ENCODE peak calls at places on chromosomes 4 and X, in nine cellular contexts. P is hepatocyte, N is adrenal gland, S is lower lobe of right lung, X is breast epithelium, I is cardiac muscle cell, L is neuronal stem cell, A is upper lobe of right lung, C is iPS DF 6.9. O is an unnamed sample.

GRCh38 chr4:47531241-47531953 is 46.3 kb downstream of the ATP10D start:
- DNase-seq in X (peak; percentile 50), N (no peak), S (no peak), L (peak; percentile 21), A (peak; percentile 48), P (peak; percentile 8), I (no peak), C (no peak), O (peak; percentile 18)

GRCh38 chr4:118369231-118369630 is 16.4 kb upstream of the PRSS12 start:
- DNase-seq in X (no peak), C (no peak), A (no peak), S (no peak), I (no peak), N (no peak), L (no peak), P (no peak), O (no peak)

GRCh38 chr4:1191621-1192020 is 19.2 kb upstream of the SPON2 start:
- DNase-seq in P (no peak), C (no peak), I (no peak), S (no peak), X (no peak), L (no peak), N (no peak), A (peak; percentile 58), O (peak; percentile 2)

GRCh38 chrX:69538321-69538876 is 34.3 kb downstream of the NALF2 start:
- DNase-seq in I (peak; percentile 77), C (peak; percentile 31), S (peak; percentile 77), N (peak; percentile 83), P (peak; percentile 83), X (peak; percentile 23), L (peak; percentile 53), A (peak; percentile 87), O (peak; percentile 62)

GRCh38 chr4:101865501-101866062 is 75.1 kb downstream of the BANK1 start:
- DNase-seq in C (no peak), I (no peak), L (no peak), S (no peak), N (no peak), A (no peak), P (peak; percentile 8), X (no peak), O (no peak)

GRCh38 chrX:25006586-25007058 is 9.1 kb downstream of the ARX start:
- DNase-seq in P (no peak), A (no peak), I (no peak), S (no peak), L (no peak), N (no peak), X (no peak), C (no peak), O (no peak)

GRCh38 chr4:133808151-133808550 is 393.4 kb downstream of the PABPC4L start:
- DNase-seq in I (no peak), S (no peak), C (no peak), N (no peak), A (no peak), L (no peak), P (no peak), X (no peak), O (no peak)

GRCh38 chr4:140309124-140309870 is 64.1 kb upstream of the SCOC start:
- DNase-seq in N (no peak), P (no peak), A (no peak), I (no peak), S (no peak), L (no peak), X (no peak), C (no peak), O (no peak)

DNA sequence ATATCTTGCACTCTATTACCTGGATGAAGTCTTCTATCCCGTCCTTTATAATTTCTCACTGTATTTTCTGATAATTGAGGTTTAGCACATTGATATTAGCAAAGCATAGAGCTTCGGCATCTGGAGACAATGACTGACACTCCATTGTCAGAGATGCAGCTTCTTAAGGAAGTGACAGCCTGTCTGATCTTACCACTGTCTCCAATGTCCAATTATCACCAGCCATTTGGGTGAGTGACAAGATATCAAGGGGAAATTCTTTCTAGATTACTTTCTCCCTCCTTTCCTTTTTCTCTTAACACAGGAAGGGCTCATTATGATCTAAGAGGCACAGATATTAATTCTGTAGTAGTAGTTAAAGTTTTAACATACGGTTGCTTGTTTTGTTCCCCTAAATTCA is 86.4 kb downstream of the LDB2 start:
- DNase-seq in L (no peak), S (no peak), P (no peak), I (no peak), X (no peak), A (no peak), N (no peak), C (no peak), O (no peak)
- H3K4me1 ChIP-seq in L (no peaks in the 10 kb centered on the region), S (no peaks in the 10 kb centered on the region), P (no peaks in the 10 kb centered on the region), I (no peaks in the 10 kb centered on the region), X (no peaks in the 10 kb centered on the region), A (peaks cover 4% of the 10 kb centered on the region), N (no peaks in the 10 kb centered on the region), C (no peaks in the 10 kb centered on the region), O (no peaks in the 10 kb centered on the region)

DNA sequence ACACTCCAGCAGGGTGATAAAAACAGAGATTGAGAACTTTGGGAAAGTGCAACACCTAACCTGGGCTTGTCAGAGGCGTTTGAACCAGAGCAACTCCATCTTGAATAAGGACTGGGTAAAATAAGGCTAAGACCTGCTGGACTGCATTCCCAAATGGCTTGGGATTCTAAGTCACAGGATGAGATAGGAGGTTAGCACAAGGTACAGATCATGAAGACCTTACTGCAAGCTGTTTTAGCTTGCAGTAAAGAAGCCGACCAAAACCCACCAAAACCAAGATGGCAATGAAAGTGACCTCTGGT is 43.9 kb downstream of the SCFD2 start:
- DNase-seq in N (no peak), A (no peak), P (no peak), I (no peak), L (no peak), S (no peak), X (no peak), C (no peak), O (no peak)
- H3K27ac ChIP-seq in N (no peak overlapping the region), A (no peak overlapping the region), P (peak overlapping the region; percentile 54), I (no peak overlapping the region), L (no peak overlapping the region), S (no peak overlapping the region), X (peak overlapping the region; percentile 28), C (no peak overlapping the region), O (peak overlapping the region; percentile 10)

GRCh38 chr4:8105303-8106100 is 53.1 kb downstream of the ABLIM2 start:
- DNase-seq in X (no peak), N (no peak), C (no peak), A (no peak), S (no peak), P (no peak), I (no peak), L (no peak), O (no peak)

GRCh38 chr4:8106451-8107025 is 52.1 kb downstream of the ABLIM2 start:
- DNase-seq in N (no peak), S (no peak), P (no peak), A (no peak), I (no peak), C (no peak), L (no peak), X (no peak), O (no peak)

GRCh38 chr4:8108991-8109390 is 49.6 kb downstream of the ABLIM2 start:
- DNase-seq in C (no peak), I (no peak), A (no peak), S (no peak), L (no peak), N (no peak), X (no peak), P (no peak), O (no peak)

GRCh38 chr4:8108261-8108660 is 50.4 kb downstream of the ABLIM2 start:
- DNase-seq in L (no peak), P (no peak), I (no peak), A (no peak), S (no peak), C (no peak), X (no peak), N (no peak), O (no peak)

DNA sequence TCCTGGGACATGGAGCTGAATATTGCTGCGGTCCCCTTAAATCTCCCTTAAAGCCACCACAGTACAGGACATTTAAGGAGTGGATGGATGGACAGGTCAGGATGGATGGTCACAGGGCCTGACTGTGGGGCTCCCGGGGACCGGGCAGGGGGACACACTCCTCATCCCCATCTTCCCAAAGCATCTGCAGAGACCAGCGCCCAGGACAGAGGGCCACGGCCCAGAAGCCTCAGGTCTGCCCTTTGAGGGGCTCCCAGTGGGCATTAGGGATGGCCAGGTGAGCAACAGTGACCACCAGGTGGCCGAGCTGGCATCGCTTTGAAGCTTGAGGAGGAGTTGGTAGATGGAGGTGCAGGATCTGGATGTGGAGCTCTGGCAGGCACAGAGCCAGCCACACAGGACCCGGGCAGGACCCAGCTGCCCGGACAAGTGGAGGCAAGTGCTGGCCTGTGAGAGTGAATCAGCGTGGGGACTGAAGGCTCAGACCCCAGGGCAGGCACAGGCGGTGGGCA is 51.4 kb downstream of the ABLIM2 start:
- DNase-seq in X (no peak), A (no peak), S (no peak), P (no peak), I (no peak), C (no peak), L (no peak), N (no peak), O (no peak)
- H3K27me3 ChIP-seq in X (no peaks in the 10 kb centered on the region), A (no peaks in the 10 kb centered on the region), S (no peaks in the 10 kb centered on the region), P (no peaks in the 10 kb centered on the region), I (no peaks in the 10 kb centered on the region), C (no peaks in the 10 kb centered on the region), L (no peaks in the 10 kb centered on the region), N (no peaks in the 10 kb centered on the region), O (no peaks in the 10 kb centered on the region)

GRCh38 chrX:39853417-39853816 is 244.3 kb downstream of the BCOR start:
- DNase-seq in C (no peak), I (no peak), X (no peak), A (no peak), L (no peak), S (no peak), P (no peak), N (no peak), O (no peak)

GRCh38 chrX:39856472-39857121 is 241.2 kb downstream of the BCOR start:
- DNase-seq in L (no peak), I (no peak), X (no peak), C (no peak), S (no peak), P (no peak), N (no peak), A (no peak), O (no peak)

GRCh38 chrX:39855748-39856129 is 242.0 kb downstream of the BCOR start:
- DNase-seq in A (no peak), I (no peak), C (no peak), L (no peak), X (no peak), S (no peak), N (no peak), P (peak; percentile 63), O (no peak)

GRCh38 chrX:39852496-39852895 is 245.3 kb downstream of the BCOR start:
- DNase-seq in C (no peak), P (no peak), N (no peak), A (no peak), X (no peak), I (no peak), S (no peak), L (no peak), O (no peak)

DNA sequence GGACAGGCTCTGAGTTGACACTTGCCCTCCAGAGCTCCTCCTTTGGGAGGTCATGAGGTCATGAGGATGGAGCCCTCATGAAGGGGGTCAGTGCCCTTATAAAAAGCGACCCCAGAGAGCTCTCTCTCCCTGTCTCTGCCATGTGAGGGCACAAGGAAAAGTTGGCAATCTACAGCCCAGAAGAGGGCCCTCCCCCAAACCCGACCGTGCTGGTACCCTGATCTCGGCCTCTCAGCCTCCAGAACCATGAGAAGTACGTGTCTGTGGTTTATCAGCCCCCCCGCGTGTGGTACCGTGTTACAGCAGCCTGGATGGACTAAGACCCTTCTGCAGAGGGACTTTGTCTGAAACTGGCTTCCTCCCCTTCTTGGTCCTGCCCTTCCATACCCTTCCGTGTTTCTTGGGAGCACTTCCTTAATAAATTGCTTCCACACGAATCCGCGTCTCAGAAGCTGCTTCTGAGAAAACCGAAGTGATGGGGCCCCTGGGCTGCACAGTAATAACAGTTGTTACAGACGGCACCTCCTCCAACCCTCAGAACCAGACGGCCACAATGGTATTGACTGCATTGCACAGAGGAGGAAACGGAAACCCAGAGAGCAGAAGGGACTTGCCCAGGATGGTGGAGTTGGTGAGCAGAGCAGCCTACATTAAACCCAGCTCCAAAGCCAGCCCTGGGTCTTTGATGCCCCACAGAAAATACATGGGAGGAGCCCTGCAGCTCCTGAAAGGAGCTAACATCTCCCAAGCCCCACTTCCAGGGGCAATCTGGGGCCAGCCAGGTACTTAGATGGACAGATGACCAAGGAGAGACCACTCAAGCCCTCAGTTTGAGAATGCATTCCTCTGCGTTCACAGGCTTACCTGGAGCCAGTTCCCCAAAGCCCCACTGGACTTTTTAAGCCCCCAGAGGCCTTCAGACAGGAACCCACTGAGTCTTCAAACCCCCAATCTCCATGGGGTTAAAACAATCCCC is 242.7 kb downstream of the BCOR start:
- DNase-seq in N (no peak), A (no peak), C (no peak), X (no peak), S (no peak), P (no peak), L (no peak), I (no peak), O (no peak)
- H3K4me1 ChIP-seq in N (no peaks in the 10 kb centered on the region), A (no peaks in the 10 kb centered on the region), C (peaks cover 8% of the 10 kb centered on the region), X (no peaks in the 10 kb centered on the region), S (peaks cover 19% of the 10 kb centered on the region), P (peaks cover 4% of the 10 kb centered on the region), L (peaks cover 8% of the 10 kb centered on the region), I (peaks cover 38% of the 10 kb centered on the region), O (no peaks in the 10 kb centered on the region)